ENCODE peak calls at places on chromosomes 11 and 22, in ten cellular contexts. J is cardiac muscle cell; V is CD4-positive, alpha-beta memory T cell; S is aorta; B is heart right ventricle; N is psoas muscle; M is neural progenitor cell; Y is colonic mucosa; R is mesendoderm; H is body of pancreas. P is an unnamed sample. For H3K4me1 and H3K27me3, the result is how much of the 10 kb centered on the place peaks cover.

GRCh38 chr22:44809456-44809855 is 57.1 kb downstream of the ARHGAP8 start:
- DNase-seq in J (no peak), V (no peak), S (no peak), B (no peak), N (no peak), M (no peak), Y (no peak), R (no peak), H (no peak), P (no peak)

GRCh38 chr11:77113382-77114088 is 10.9 kb downstream of the OMP start:
- DNase-seq in J (peak), V (no peak), S (no peak), B (no peak), N (peak), M (peak), Y (no peak), R (peak), H (peak), P (no peak)

GRCh38 chr22:41946360-41947180 is at the start of gene CENPM:
- DNase-seq in J (peak), V (peak), S (peak), B (peak), N (peak), M (peak), Y (peak), R (peak), H (peak), P (peak)

GRCh38 chr11:59102259-59102765 is 4.7 kb upstream of the FAM111B start:
- DNase-seq in J (peak), V (peak), S (peak), B (peak), N (peak), M (peak), Y (peak), R (peak), H (peak), P (peak)

GRCh38 chr11:134282121-134283045 is 6.2 kb downstream of the GLB1L3 start:
- DNase-seq in J (no peak), V (no peak), S (peak), B (no peak), N (no peak), M (no peak), Y (no peak), R (no peak), H (no peak), P (no peak)

GRCh38 chr11:2387266-2387982 is 10.3 kb downstream of the CD81 start:
- DNase-seq in J (no peak), V (no peak), S (no peak), B (no peak), N (no peak), M (peak), Y (no peak), R (no peak), H (no peak), P (no peak)

GRCh38 chr11:116513894-116514293 is 258.9 kb downstream of the BUD13 start:
- DNase-seq in J (peak), V (no peak), S (peak), B (peak), N (no peak), M (peak), Y (peak), R (peak), H (peak), P (no peak)

GRCh38 chr22:28909375-28909774 is 26.0 kb downstream of the ZNRF3 start:
- DNase-seq in J (peak), V (no peak), S (no peak), B (no peak), N (no peak), M (no peak), Y (no peak), R (no peak), H (no peak), P (no peak)

GRCh38 chr22:37255558-37256006 is 11.5 kb upstream of the RAC2 start:
- DNase-seq in J (no peak), V (no peak), S (no peak), B (no peak), N (no peak), M (no peak), Y (no peak), R (no peak), H (no peak), P (no peak)
- H3K4me1 ChIP-seq in J (under half), V (under half), S (under half), B (under half), N (under half), M (under half), Y (under half), R (under half), H (under half), P (under half)

DNA sequence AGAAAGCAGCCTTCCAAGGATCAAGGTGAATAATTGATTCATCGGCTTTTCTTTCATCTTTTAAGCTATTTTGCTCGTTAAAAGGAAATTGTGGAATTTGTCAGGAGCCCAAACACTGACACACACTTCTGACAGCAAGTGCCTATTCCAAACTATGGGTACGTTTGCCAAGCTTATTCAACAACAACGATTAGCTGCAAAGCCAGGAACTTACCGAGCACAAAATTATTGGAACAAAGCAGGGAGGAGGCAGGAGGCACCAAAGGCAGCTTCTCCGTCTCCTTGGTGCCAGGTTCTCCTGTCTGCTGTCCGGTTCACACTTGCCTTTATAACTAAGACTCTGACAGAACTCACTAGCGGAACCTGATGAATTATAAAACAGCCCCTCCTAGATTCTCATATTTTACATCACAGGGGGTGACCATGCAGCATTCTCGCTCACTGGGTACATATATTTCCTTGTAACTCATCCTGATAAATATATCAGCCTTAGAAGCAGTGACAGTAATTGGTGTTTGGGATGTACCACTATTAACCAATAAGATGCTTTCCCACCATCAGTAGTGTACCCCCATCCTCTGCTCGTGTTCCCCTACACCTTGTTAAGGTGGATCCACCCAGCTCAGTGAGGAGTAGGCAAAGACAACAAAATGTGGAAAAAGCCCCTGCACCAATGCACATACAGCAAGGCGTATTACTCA is 395.9 kb upstream of the CCDC90B start:
- DNase-seq in J (no peak), V (no peak), S (no peak), B (no peak), N (no peak), M (no peak), Y (no peak), R (no peak), H (no peak), P (no peak)
- H3K27me3 ChIP-seq in J (under half), V (under half), S (under half), B (under half), N (under half), M (under half), Y (under half), R (under half), H (under half), P (under half)

DNA sequence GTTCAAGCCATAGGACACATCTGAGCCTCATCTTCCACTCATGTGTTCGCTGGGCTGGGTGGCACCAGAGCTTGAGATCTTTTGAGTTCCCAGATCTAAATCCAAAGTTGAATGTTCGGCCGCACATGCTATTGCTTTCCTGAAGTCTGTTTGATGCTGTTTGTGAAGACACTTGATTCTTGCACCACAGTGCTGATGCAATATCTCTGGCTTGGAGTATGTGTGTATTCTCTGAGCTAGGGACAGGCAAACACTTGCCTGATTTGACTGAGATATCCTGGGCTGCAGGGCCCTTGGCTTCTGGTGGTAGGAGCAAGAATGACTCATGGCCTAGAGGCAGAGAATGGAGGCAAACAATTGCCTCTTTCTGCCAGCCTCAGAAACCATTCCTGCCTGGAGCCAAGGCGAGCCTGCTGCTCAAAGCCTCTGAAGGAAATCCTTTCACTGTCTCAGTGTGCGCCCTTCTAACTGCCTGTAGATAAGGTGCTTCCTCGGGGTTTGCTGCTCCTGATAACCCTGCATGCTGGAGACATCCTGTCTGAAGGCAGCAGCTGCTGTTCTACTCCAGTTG is 73.0 kb downstream of the CYB5R2 start:
- DNase-seq in J (peak), V (no peak), S (peak), B (no peak), N (peak), M (no peak), Y (no peak), R (peak), H (peak), P (no peak)
- H3K4me1 ChIP-seq in J (under half), V (under half), S (under half), B (under half), N (under half), M (under half), Y (under half), R (under half), H (half or more), P (under half)

GRCh38 chr11:61019037-61019817 is 47.7 kb downstream of the CD6 start:
- DNase-seq in J (no peak), V (no peak), S (no peak), B (no peak), N (no peak), M (no peak), Y (no peak), R (no peak), H (no peak), P (no peak)
- H3K27me3 ChIP-seq in J (under half), V (under half), S (under half), B (under half), N (under half), M (half or more), Y (under half), R (under half), H (under half), P (under half)

DNA sequence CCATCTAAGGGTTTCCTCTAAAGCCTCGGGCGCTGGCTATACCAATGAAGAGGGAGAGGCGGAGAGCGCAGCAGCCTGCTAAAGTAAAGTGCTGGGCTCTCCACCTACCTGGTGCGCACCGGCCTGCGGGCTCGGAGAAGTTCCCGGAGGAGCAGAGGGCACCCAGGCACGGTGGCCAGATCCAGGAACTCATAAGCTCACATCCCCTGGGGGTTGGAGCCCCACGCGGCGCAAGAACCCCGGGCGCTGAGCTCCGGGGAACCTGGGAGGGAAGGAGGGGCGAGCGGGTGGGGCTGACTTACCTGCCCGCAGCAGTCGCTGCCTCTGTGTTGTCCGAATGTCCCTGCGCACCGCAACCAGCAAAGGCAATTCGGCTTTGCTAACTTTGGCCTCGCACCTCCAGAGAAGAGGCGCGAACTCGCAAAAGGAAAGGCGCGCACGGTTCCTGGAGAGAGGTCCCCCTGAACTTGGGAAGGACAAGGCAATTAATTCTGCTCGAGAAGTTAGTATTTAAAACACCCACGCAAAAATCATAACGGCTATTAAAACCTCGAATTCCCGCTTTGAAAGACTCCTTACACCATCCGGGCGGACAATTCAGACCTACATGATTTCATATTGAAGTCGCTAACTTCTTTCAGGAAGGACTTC is 127.6 kb upstream of the C11orf58 start:
- DNase-seq in J (no peak), V (no peak), S (no peak), B (no peak), N (peak), M (peak), Y (no peak), R (peak), H (peak), P (no peak)
- H3K4me1 ChIP-seq in J (under half), V (under half), S (under half), B (under half), N (under half), M (under half), Y (under half), R (under half), H (under half), P (under half)

GRCh38 chr11:129391350-129391749 is 15.7 kb downstream of the BARX2 start:
- DNase-seq in J (no peak), V (no peak), S (no peak), B (no peak), N (no peak), M (no peak), Y (no peak), R (no peak), H (no peak), P (no peak)
- H3K27me3 ChIP-seq in J (under half), V (under half), S (under half), B (under half), N (under half), M (under half), Y (under half), R (under half), H (under half), P (under half)

GRCh38 chr11:34659096-34659733 is 38.3 kb downstream of the EHF start:
- DNase-seq in J (no peak), V (no peak), S (no peak), B (no peak), N (no peak), M (no peak), Y (no peak), R (no peak), H (no peak), P (no peak)
- H3K4me1 ChIP-seq in J (under half), V (under half), S (under half), B (under half), N (under half), M (under half), Y (under half), R (under half), H (under half), P (under half)

P was measured in naive thymus-derived CD4-positive, alpha-beta T cell.